ENCODE peak calls at places on chromosomes 3 and 15, in five cellular contexts. M is ELF-1, D is AG10803, O is tibial artery, T is DND-41. H is an unnamed sample.

GRCh38 chr3:172203522-172204258 is 164.3 kb downstream of the FNDC3B start:
- DNase-seq in M (no peak), T (no peak), O (no peak), D (peak), H (peak)

GRCh38 chr3:150335631-150336030 is 72.5 kb upstream of the TSC22D2 start:
- DNase-seq in O (no peak), T (no peak), D (peak), M (no peak), H (peak)

GRCh38 chr3:111582114-111582461 is 13.1 kb downstream of the ZBED2 start:
- DNase-seq in M (no peak), T (no peak), O (no peak), D (peak), H (peak)

GRCh38 chr15:26772588-26773484 is at the start of gene GABRB3:
- DNase-seq in T (no peak), D (peak), O (no peak), M (no peak), H (no peak)

GRCh38 chr3:120059081-120059864 is 35.0 kb downstream of the GSK3B start:
- DNase-seq in M (no peak), O (no peak), T (no peak), D (no peak), H (no peak)

GRCh38 chr15:57283774-57284508 is 92.4 kb upstream of the CGNL1 start:
- DNase-seq in T (no peak), O (no peak), M (no peak), D (peak), H (no peak)

GRCh38 chr3:37863949-37864822 is 2.5 kb downstream of the CTDSPL start:
- DNase-seq in D (no peak), T (no peak), M (peak), O (no peak), H (no peak)

GRCh38 chr3:154779571-154779970 is 300.5 kb upstream of the MME start:
- DNase-seq in O (peak), M (no peak), T (no peak), D (peak), H (peak)

GRCh38 chr3:25817107-25817506 is 27.2 kb downstream of the OXSM start:
- DNase-seq in D (no peak), T (no peak), O (no peak), M (no peak), H (no peak)

GRCh38 chr3:196639517-196640500 is at the start of gene NRROS:
- DNase-seq in M (peak), T (peak), O (peak), D (peak), H (peak)

GRCh38 chr3:65729553-65729952 is 309.2 kb downstream of the MAGI1 start:
- DNase-seq in O (no peak), T (no peak), D (peak), M (no peak), H (peak)

GRCh38 chr15:45378149-45378912 is at the start of gene GATM:
- DNase-seq in O (peak), T (no peak), M (peak), D (peak), H (peak)

GRCh38 chr15:71120428-71120944 is 5.2 kb downstream of the THSD4 start:
- DNase-seq in O (no peak), D (no peak), T (no peak), M (no peak), H (no peak)

GRCh38 chr3:11514191-11514770 is 129.4 kb downstream of the VGLL4 start:
- DNase-seq in M (peak), O (peak), T (no peak), D (peak), H (peak)

GRCh38 chr3:139106013-139106932 is 61.6 kb upstream of the PRR23C start:
- DNase-seq in O (no peak), T (no peak), D (no peak), M (no peak), H (no peak)

GRCh38 chr15:39880718-39881387 is 39.2 kb downstream of the GPR176 start:
- DNase-seq in D (peak), M (no peak), O (no peak), T (no peak), H (no peak)

GRCh38 chr3:144085964-144086363 is 114.3 kb downstream of the DIPK2A start:
- DNase-seq in D (peak), O (no peak), M (no peak), T (no peak), H (no peak)

GRCh38 chr3:119695480-119695879 is 7.3 kb upstream of the CFAP91 start:
- DNase-seq in M (no peak), D (peak), O (no peak), T (no peak), H (no peak)

GRCh38 chr3:194224937-194225422 is 89.0 kb downstream of the HES1 start:
- DNase-seq in O (no peak), M (peak), D (no peak), T (peak), H (no peak)

GRCh38 chr3:47664519-47664918 is 85.9 kb upstream of the CSPG5 start:
- DNase-seq in M (no peak), D (peak), T (no peak), O (no peak), H (peak)

GRCh38 chr3:102083971-102084370 is 234.7 kb downstream of the NFKBIZ start:
- DNase-seq in O (no peak), M (no peak), D (peak), T (no peak), H (peak)

GRCh38 chr3:129626744-129627349 is 20.4 kb upstream of the PLXND1 start:
- DNase-seq in T (no peak), O (peak), D (peak), M (peak), H (peak)

GRCh38 chr15:40929730-40930429 is 740 bp downstream of the DLL4 start:
- DNase-seq in T (no peak), M (peak), D (peak), O (peak), H (peak)

GRCh38 chr15:87871130-87871737 is 385.3 kb downstream of the NTRK3 start:
- DNase-seq in D (peak), O (no peak), M (no peak), T (no peak), H (peak)

GRCh38 chr3:110814170-110815007 is 257.2 kb upstream of the NECTIN3 start:
- DNase-seq in M (peak), D (peak), O (no peak), T (peak), H (peak)

GRCh38 chr3:189712906-189713483 is 81.8 kb downstream of the TP63 start:
- DNase-seq in M (no peak), O (no peak), T (no peak), D (peak), H (no peak)

GRCh38 chr15:59283717-59284336 is 77.2 kb downstream of the LDHAL6B start:
- DNase-seq in O (no peak), T (no peak), M (peak), D (no peak), H (no peak)

GRCh38 chr15:90558182-90558581 is 28.5 kb downstream of the CRTC3 start:
- DNase-seq in D (no peak), T (no peak), M (no peak), O (peak), H (no peak)

GRCh38 chr3:9204253-9205005 is 45.0 kb downstream of the SRGAP3 start:
- DNase-seq in D (no peak), M (peak), O (no peak), T (no peak), H (no peak)

GRCh38 chr3:172287811-172288477 is 160.3 kb downstream of the GHSR start:
- DNase-seq in D (no peak), O (no peak), M (no peak), T (no peak), H (no peak)

GRCh38 chr3:94303897-94304296 is 241.0 kb downstream of the NSUN3 start:
- DNase-seq in T (no peak), D (peak), M (no peak), O (no peak), H (peak)

GRCh38 chr3:45994661-45995369 is 809 bp downstream of the FYCO1 start:
- DNase-seq in M (peak), O (no peak), D (no peak), T (peak), H (no peak)

GRCh38 chr3:31440878-31441277 is 91.8 kb upstream of the STT3B start:
- DNase-seq in D (no peak), O (no peak), T (no peak), M (no peak), H (no peak)

GRCh38 chr3:76383781-76384180 is 598.4 kb upstream of the ZNF717 start:
- DNase-seq in O (no peak), D (no peak), T (no peak), M (no peak), H (no peak)

H was measured in astrocyte.